ENCODE peak calls at places on chromosomes 3 and 15, in six cellular contexts. S is HS-27A; E is IMR-90; B is central memory CD4-positive, alpha-beta T cell; Y is activated naive CD4-positive, alpha-beta T cell treated with Interleukin-2 at 50 U/mL for 16 hours; C is ELR. J is an unnamed sample.
A peak's percentile ranks its signal among the peaks of the same experiment; 100 is the strongest.

GRCh38 chr3:194272861-194273266 is 78.3 kb downstream of the CPN2 start:
- DNase-seq in Y (no peak), C (no peak), B (no peak), S (no peak), E (no peak), J (no peak)

GRCh38 chr3:183782576-183782975 is 42.8 kb downstream of the MAP6D1 start:
- DNase-seq in B (no peak), C (no peak), E (no peak), S (no peak), Y (no peak), J (no peak)

GRCh38 chr3:40109641-40110490 is 199.6 kb upstream of the EIF1B start:
- DNase-seq in Y (no peak), E (no peak), C (peak; percentile 29), B (no peak), S (peak; percentile 27), J (no peak)

GRCh38 chr15:63945005-63945788 is 101.1 kb downstream of the DAPK2 start:
- DNase-seq in B (peak; percentile 48), E (peak; percentile 34), C (peak; percentile 69), Y (peak; percentile 74), S (no peak), J (no peak)

GRCh38 chr15:48996276-48996675 is 32.6 kb upstream of the SHC4 start:
- DNase-seq in C (no peak), B (no peak), E (peak; percentile 33), Y (no peak), S (no peak), J (peak; percentile 41)

GRCh38 chr15:59178151-59178705 is 28.4 kb upstream of the LDHAL6B start:
- DNase-seq in E (no peak), C (no peak), Y (no peak), B (no peak), S (no peak), J (no peak)

GRCh38 chr3:186268616-186269448 is 93.2 kb downstream of the DGKG start:
- DNase-seq in E (peak; percentile 28), S (no peak), C (peak; percentile 20), B (no peak), Y (no peak), J (no peak)

GRCh38 chr3:47850062-47850802 is 47.3 kb downstream of the DHX30 start:
- DNase-seq in B (no peak), S (no peak), Y (no peak), C (peak; percentile 65), E (peak; percentile 49), J (no peak)

GRCh38 chr15:79136434-79137046 is 46.0 kb upstream of the RASGRF1 start:
- DNase-seq in E (no peak), C (no peak), Y (no peak), S (no peak), B (no peak), J (no peak)

GRCh38 chr15:68621535-68621934 is 42.7 kb downstream of the CORO2B start:
- DNase-seq in E (no peak), B (no peak), Y (no peak), C (no peak), S (no peak), J (no peak)

GRCh38 chr3:11331101-11331500 is 58.9 kb downstream of the ATG7 start:
- DNase-seq in S (no peak), Y (no peak), C (peak; percentile 58), E (peak; percentile 59), B (no peak), J (peak; percentile 37)

GRCh38 chr3:71142440-71143161 is 440.9 kb downstream of the FOXP1 start:
- DNase-seq in B (no peak), C (no peak), Y (no peak), S (no peak), E (peak; percentile 34), J (no peak)

GRCh38 chr15:31465083-31465955 is 138.7 kb downstream of the KLF13 start:
- DNase-seq in E (no peak), Y (no peak), S (no peak), B (no peak), C (no peak), J (no peak)

GRCh38 chr15:89576417-89576773 is 1.1 kb downstream of the TICRR start:
- DNase-seq in B (no peak), S (no peak), E (peak; percentile 9), C (peak; percentile 18), Y (no peak), J (no peak)

GRCh38 chr15:63892794-63893441 is 59.2 kb upstream of the HERC1 start:
- DNase-seq in B (peak; percentile 80), S (no peak), Y (peak; percentile 72), E (no peak), C (no peak), J (no peak)

GRCh38 chr3:13224967-13225366 is 151.7 kb upstream of the IQSEC1 start:
- DNase-seq in S (no peak), C (no peak), Y (no peak), E (no peak), B (no peak), J (no peak)